ENCODE peak calls at places on chromosome 9, in nine cellular contexts. One of them, this sample, is unnamed.

GRCh38 chr9:136399176-136400037 is 563 bp downstream of the SNAPC4 start:
- DNase-seq in aorta: no peak
- DNase-seq in stimulated activated CD4-positive, alpha-beta T cell treated with anti-CD3 and anti-CD28 coated beads, Interleukin-1b, Interleukin-23, amount 100 ng/mL, for 1 hour: no peak
- DNase-seq in tibial nerve: no peak
- DNase-seq in epithelial cell of prostate: no peak
- DNase-seq in psoas muscle: no peak
- DNase-seq in AG09319: no peak
- DNase-seq in T follicular helper cell: no peak
- DNase-seq in mammary epithelial cell: peak
- DNase-seq in this sample: no peak

GRCh38 chr9:87711857-87712800 is 13.8 kb upstream of the CTSL start:
- DNase-seq in aorta: peak
- DNase-seq in stimulated activated CD4-positive, alpha-beta T cell treated with anti-CD3 and anti-CD28 coated beads, Interleukin-1b, Interleukin-23, amount 100 ng/mL, for 1 hour: no peak
- DNase-seq in tibial nerve: no peak
- DNase-seq in epithelial cell of prostate: no peak
- DNase-seq in psoas muscle: peak
- DNase-seq in AG09319: peak
- DNase-seq in T follicular helper cell: no peak
- DNase-seq in mammary epithelial cell: peak
- DNase-seq in this sample: peak

GRCh38 chr9:108478871-108479332 is 376.9 kb downstream of the ACTL7B start:
- DNase-seq in aorta: no peak
- DNase-seq in stimulated activated CD4-positive, alpha-beta T cell treated with anti-CD3 and anti-CD28 coated beads, Interleukin-1b, Interleukin-23, amount 100 ng/mL, for 1 hour: no peak
- DNase-seq in tibial nerve: no peak
- DNase-seq in epithelial cell of prostate: peak
- DNase-seq in psoas muscle: no peak
- DNase-seq in AG09319: peak
- DNase-seq in T follicular helper cell: no peak
- DNase-seq in mammary epithelial cell: peak
- DNase-seq in this sample: peak

GRCh38 chr9:120925535-120926396 is 830 bp downstream of the TRAF1 start:
- DNase-seq in aorta: peak
- DNase-seq in stimulated activated CD4-positive, alpha-beta T cell treated with anti-CD3 and anti-CD28 coated beads, Interleukin-1b, Interleukin-23, amount 100 ng/mL, for 1 hour: no peak
- DNase-seq in tibial nerve: no peak
- DNase-seq in epithelial cell of prostate: no peak
- DNase-seq in psoas muscle: no peak
- DNase-seq in AG09319: no peak
- DNase-seq in T follicular helper cell: peak
- DNase-seq in mammary epithelial cell: peak
- DNase-seq in this sample: peak

GRCh38 chr9:13960011-13960765 is 353.8 kb downstream of the NFIB start:
- DNase-seq in aorta: no peak
- DNase-seq in stimulated activated CD4-positive, alpha-beta T cell treated with anti-CD3 and anti-CD28 coated beads, Interleukin-1b, Interleukin-23, amount 100 ng/mL, for 1 hour: no peak
- DNase-seq in tibial nerve: no peak
- DNase-seq in epithelial cell of prostate: no peak
- DNase-seq in psoas muscle: no peak
- DNase-seq in AG09319: no peak
- DNase-seq in T follicular helper cell: no peak
- DNase-seq in mammary epithelial cell: no peak
- DNase-seq in this sample: no peak

GRCh38 chr9:23819403-23819802 is 6.6 kb downstream of the ELAVL2 start:
- DNase-seq in aorta: no peak
- DNase-seq in stimulated activated CD4-positive, alpha-beta T cell treated with anti-CD3 and anti-CD28 coated beads, Interleukin-1b, Interleukin-23, amount 100 ng/mL, for 1 hour: no peak
- DNase-seq in tibial nerve: no peak
- DNase-seq in epithelial cell of prostate: no peak
- DNase-seq in psoas muscle: no peak
- DNase-seq in AG09319: no peak
- DNase-seq in T follicular helper cell: no peak
- DNase-seq in mammary epithelial cell: no peak
- DNase-seq in this sample: no peak

GRCh38 chr9:29976981-29977380 is 2403.7 kb upstream of the C9orf72 start:
- DNase-seq in aorta: no peak
- DNase-seq in stimulated activated CD4-positive, alpha-beta T cell treated with anti-CD3 and anti-CD28 coated beads, Interleukin-1b, Interleukin-23, amount 100 ng/mL, for 1 hour: no peak
- DNase-seq in tibial nerve: no peak
- DNase-seq in epithelial cell of prostate: no peak
- DNase-seq in psoas muscle: no peak
- DNase-seq in AG09319: no peak
- DNase-seq in T follicular helper cell: no peak
- DNase-seq in mammary epithelial cell: no peak
- DNase-seq in this sample: no peak

GRCh38 chr9:90843530-90843929 is 41.9 kb downstream of the SYK start:
- DNase-seq in aorta: no peak
- DNase-seq in stimulated activated CD4-positive, alpha-beta T cell treated with anti-CD3 and anti-CD28 coated beads, Interleukin-1b, Interleukin-23, amount 100 ng/mL, for 1 hour: no peak
- DNase-seq in tibial nerve: no peak
- DNase-seq in epithelial cell of prostate: no peak
- DNase-seq in psoas muscle: no peak
- DNase-seq in AG09319: no peak
- DNase-seq in T follicular helper cell: no peak
- DNase-seq in mammary epithelial cell: no peak
- DNase-seq in this sample: no peak

GRCh38 chr9:69468380-69468779 is 143.4 kb downstream of the ENTREP1 start:
- DNase-seq in aorta: no peak
- DNase-seq in stimulated activated CD4-positive, alpha-beta T cell treated with anti-CD3 and anti-CD28 coated beads, Interleukin-1b, Interleukin-23, amount 100 ng/mL, for 1 hour: no peak
- DNase-seq in tibial nerve: no peak
- DNase-seq in epithelial cell of prostate: no peak
- DNase-seq in psoas muscle: no peak
- DNase-seq in AG09319: no peak
- DNase-seq in T follicular helper cell: no peak
- DNase-seq in mammary epithelial cell: no peak
- DNase-seq in this sample: no peak

GRCh38 chr9:92501671-92502393 is 19.5 kb upstream of the ASPN start:
- DNase-seq in aorta: no peak
- DNase-seq in stimulated activated CD4-positive, alpha-beta T cell treated with anti-CD3 and anti-CD28 coated beads, Interleukin-1b, Interleukin-23, amount 100 ng/mL, for 1 hour: no peak
- DNase-seq in tibial nerve: no peak
- DNase-seq in epithelial cell of prostate: no peak
- DNase-seq in psoas muscle: peak
- DNase-seq in AG09319: peak
- DNase-seq in T follicular helper cell: no peak
- DNase-seq in mammary epithelial cell: peak
- DNase-seq in this sample: peak

This sample was measured in HT1080.